ENCODE peak calls at places on chromosome 20, in six cellular contexts. J is cardiac fibroblast, K is dorsolateral prefrontal cortex, C is H9, E is fibroblast of lung, O is neural crest cell. G is an unnamed sample.

GRCh38 chr20:19756756-19757486 is 1.1 kb upstream of the RIN2 start:
- DNase-seq in E (no peak), O (no peak), J (no peak), K (no peak), C (no peak), G (no peak)

GRCh38 chr20:25299801-25300200 is 51.9 kb downstream of the PYGB start:
- DNase-seq in K (no peak), O (no peak), E (no peak), C (no peak), J (no peak), G (no peak)

GRCh38 chr20:32390999-32391398 is 32.9 kb downstream of the ASXL1 start:
- DNase-seq in O (no peak), K (no peak), E (peak; percentile 10), C (no peak), J (peak; percentile 12), G (no peak)

GRCh38 chr20:33709398-33709797 is 10.7 kb downstream of the PXMP4 start:
- DNase-seq in K (no peak), J (no peak), O (no peak), E (no peak), C (no peak), G (no peak)

GRCh38 chr20:47306755-47307370 is 49.6 kb downstream of the ZMYND8 start:
- DNase-seq in C (no peak), E (no peak), J (no peak), O (no peak), K (no peak), G (no peak)

GRCh38 chr20:24837721-24838456 is 111.2 kb upstream of the CST7 start:
- DNase-seq in C (peak; percentile 5), E (peak; percentile 52), O (no peak), K (no peak), J (peak; percentile 3), G (no peak)

GRCh38 chr20:38186788-38187221 is 21.7 kb upstream of the TGM2 start:
- DNase-seq in J (peak; percentile 71), C (no peak), K (no peak), O (no peak), E (no peak), G (no peak)

GRCh38 chr20:63314015-63314471 is 21.1 kb downstream of the COL20A1 start:
- DNase-seq in J (no peak), E (no peak), C (no peak), O (no peak), K (no peak), G (no peak)

GRCh38 chr20:60485012-60485760 is 527.0 kb downstream of the CDH26 start:
- DNase-seq in J (no peak), K (no peak), O (no peak), E (no peak), C (no peak), G (no peak)

GRCh38 chr20:17925300-17925939 is 43.2 kb downstream of the SNX5 start:
- DNase-seq in E (peak; percentile 52), K (no peak), C (no peak), J (no peak), O (no peak), G (no peak)

GRCh38 chr20:63663332-63664066 is 5.4 kb downstream of the RTEL1 start:
- DNase-seq in C (no peak), E (no peak), K (no peak), O (no peak), J (no peak), G (no peak)

DNA sequence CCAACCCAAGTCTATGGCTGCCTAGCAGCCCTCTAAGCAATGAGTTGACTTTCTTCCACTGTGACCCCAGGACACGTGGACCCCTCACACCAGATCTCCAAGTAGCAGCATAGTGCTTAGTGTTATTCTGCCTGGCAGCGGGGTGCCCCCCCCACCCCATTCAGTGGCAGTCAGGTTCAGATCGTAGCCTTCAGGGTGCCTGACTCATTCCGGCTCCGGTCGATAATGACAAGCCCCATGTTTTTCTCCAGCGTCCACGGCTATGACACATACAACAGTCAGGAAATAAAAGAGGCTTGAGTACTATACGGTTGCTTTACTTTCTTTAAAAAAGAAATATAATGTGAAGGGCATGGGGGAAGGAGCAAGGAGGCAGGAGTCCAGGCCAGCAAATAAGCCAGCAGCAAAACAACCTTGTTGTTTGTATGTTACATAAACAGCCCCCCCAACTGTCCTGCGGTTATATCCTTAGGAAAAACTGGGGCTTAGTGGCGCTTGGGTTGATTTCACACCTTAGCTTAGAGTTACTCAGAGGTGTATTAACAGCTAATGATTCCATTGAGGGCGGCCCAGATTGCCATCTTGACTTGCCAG is 23.1 kb downstream of the GNAS start:
- DNase-seq in O (no peak), K (no peak), C (no peak), E (no peak), J (peak; percentile 66), G (no peak)
- TF ChIP-seq CTCF in O (no peak), K (no peak), C (no peak), E (no peak), J (no peak), G (no peak)

GRCh38 chr20:44448753-44449546 is 26.7 kb upstream of the TTPAL start:
- DNase-seq in O (peak; percentile 11), K (no peak), E (no peak), J (peak; percentile 28), C (peak; percentile 79), G (peak; percentile 29)
- TF ChIP-seq CTCF in O (peak; percentile 42), K (no peak), E (peak; percentile 23), J (peak; percentile 40), C (peak; percentile 80), G (peak; percentile 92)

DNA sequence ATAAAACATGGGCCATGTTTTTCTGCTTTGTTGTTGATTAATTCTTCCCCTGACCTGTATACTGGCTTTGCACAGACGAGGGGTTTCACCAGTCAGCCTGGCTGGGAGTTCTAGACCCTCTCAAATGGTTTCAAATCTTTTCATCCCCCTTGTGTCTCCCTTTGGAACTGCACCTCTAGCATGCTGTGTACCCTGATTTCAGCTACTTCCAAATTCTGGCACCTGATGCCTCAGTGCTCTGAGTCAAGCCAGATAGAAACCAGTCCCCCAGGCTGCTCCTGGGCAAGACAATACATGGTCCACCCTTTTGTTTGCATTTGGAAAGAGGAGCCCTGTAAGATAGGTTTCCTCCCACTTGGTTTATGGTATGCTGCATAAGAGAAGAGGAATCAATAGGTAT is 290.2 kb downstream of the BTBD3 start:
- DNase-seq in J (peak; percentile 65), E (peak; percentile 48), O (peak; percentile 54), K (no peak), C (peak; percentile 63), G (peak; percentile 77)
- TF ChIP-seq CTCF in J (peak; percentile 79), E (peak; percentile 74), O (peak; percentile 66), K (peak; percentile 29), C (peak; percentile 76), G (no peak)

DNA sequence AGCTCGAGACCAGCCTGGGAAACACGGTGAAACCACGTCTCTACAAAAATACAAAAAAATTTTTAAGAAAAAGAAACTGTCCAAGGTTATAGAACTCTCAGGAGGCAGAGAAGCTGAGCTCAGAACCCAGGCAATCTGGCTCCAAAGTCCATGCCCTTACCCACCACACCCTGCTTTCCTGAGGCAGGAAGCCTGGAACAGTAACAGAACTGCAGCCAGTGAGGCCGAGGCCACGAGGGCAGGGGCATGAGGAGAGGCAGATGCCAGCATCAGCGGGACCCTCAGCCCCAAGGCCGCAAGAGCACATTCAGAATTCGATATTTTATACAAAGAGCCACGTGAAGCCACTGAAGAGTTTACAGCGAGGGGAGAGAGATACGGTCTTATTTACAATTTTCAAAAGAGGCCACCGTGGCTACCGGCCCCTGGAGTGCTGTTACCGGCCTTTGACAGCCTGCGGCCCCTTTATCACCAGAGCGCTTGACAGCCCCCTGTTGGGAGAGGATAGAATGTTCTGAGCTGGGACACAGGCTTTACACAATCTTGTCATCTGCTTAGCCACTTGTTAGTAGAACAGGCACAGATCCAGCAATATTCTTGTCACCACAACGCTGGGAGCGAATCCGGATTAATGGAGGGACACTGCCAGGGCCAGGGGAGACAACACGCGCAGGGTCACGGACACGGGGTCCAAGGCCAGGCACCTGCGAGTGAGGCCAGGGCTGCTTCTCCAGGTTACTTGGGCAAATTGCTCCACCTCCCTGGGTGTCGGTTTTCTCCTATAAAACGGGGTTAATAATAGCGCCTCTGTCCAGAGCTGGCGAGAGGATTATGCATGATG is 5.6 kb downstream of the SPATA2 start:
- DNase-seq in E (no peak), C (no peak), O (no peak), K (no peak), J (no peak), G (no peak)
- TF ChIP-seq CTCF in E (peak; percentile 11), C (peak; percentile 56), O (peak; percentile 56), K (peak; percentile 55), J (peak; percentile 15), G (peak; percentile 7)

DNA sequence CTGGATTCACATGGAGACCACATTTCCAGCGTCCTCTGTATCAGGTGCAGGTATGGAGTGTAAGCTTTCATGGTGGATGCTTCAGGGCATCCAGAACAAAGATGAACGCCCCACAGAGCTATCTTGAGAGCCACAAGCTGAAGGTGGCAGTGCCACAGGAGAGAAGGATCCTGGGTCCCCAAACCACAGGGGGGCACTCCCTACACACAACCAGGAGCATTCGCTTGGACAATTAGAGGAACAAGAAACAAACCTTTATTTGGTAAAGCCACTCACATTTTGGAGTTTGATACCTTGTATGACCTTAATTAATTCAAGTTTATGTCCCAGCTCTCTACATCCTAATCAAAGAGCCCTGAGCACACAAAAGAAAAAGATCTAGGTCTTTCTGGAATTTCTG is 406.3 kb downstream of the PREX1 start:
- DNase-seq in K (no peak), J (no peak), E (no peak), C (no peak), O (no peak), G (no peak)
- TF ChIP-seq CTCF in K (no peak), J (no peak), E (no peak), C (no peak), O (no peak), G (no peak)

DNA sequence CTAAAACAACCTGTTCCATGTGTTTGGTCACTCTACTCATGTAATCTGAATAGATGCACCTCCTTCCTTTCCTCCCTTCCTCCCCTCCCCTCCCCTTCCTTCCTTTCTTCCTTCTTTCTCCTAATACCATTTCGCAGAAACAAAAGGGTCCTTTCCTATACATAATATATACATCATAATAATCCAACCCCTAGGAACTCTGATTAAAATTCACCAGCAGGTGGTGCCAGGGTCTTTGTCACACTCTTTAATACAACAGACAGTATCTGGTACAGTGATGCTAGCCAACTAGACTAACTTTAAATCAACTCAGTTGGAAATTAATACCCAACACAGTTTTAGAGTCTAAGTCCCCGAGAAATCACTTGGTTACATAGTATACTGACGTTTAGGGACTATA is 181.2 kb upstream of the SHLD1 start:
- DNase-seq in C (no peak), O (peak; percentile 7), J (peak; percentile 61), K (peak; percentile 17), E (peak; percentile 69), G (no peak)
- TF ChIP-seq CTCF in C (peak; percentile 37), O (peak; percentile 62), J (peak; percentile 40), K (peak; percentile 58), E (peak; percentile 50), G (no peak)

DNA sequence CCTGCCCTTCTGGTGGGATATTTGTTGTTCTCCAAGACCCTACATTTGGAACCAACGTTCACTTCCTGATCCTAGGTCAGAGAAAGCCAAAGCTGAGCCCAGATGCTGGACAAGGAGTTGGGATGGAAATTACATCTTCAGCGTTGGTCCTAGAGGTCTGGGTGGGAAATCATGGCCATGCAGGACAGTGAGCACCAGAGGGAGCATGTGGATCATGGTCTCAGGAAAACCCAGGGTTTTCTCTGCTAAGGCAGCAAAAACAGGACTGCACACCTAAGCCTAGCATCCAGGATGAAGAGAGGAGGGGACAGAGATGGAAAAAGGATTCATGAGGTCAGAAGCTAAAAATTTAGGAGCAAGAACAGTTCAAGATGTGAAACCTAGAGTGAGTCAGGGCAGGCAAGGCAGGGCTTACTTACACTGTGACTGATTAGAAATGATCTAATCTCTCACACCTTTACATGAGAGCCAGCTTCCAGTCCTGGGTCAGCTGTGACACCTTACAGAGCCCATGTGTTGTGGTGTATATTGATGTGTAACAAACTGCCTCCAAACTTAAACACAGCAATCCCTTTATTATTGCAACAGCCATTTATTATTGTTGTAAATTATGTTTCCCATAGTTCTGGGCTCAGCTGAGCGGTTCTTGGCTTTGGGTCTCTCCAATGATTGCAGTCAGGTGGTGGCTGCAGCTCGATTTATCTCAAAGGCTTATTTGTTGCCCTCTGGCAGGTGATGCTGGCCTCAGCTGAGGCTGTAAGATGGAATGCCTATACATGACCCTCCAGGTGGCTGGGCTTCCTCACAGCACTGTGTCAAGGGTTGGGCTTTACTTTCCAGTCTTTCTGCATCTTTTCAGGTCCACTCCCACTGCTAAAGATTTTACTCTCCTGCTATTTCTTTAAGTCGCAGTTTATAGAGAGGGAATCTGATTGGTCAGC is 6.5 kb downstream of the C20orf202 start:
- DNase-seq in K (no peak), E (no peak), C (no peak), J (peak; percentile 39), O (no peak), G (no peak)
- TF ChIP-seq CTCF in K (no peak), E (peak; percentile 44), C (peak; percentile 39), J (peak; percentile 39), O (no peak), G (no peak)